ENCODE peak calls at places on chromosomes 2 and 18, in nine cellular contexts. D is sigmoid colon; O is right cardiac atrium; K is CD8-positive, alpha-beta memory T cell; I is AG04450; N is Peyer's patch; W is Karpas-422; H is tibial nerve; J is tibial artery. B is an unnamed sample.
A peak's percentile ranks its signal among the peaks of the same experiment; 100 is the strongest.

GRCh38 chr18:49863769-49864615 is 50.7 kb upstream of the ACAA2 start:
- DNase-seq in D (no peak), O (no peak), K (no peak), I (no peak), N (no peak), W (no peak), H (no peak), J (no peak), B (no peak)

GRCh38 chr2:21042958-21043743 is 722 bp downstream of the APOB start:
- DNase-seq in D (peak; percentile 77), O (peak; percentile 55), K (peak; percentile 62), I (peak; percentile 6), N (peak; percentile 48), W (peak; percentile 80), H (peak; percentile 60), J (peak; percentile 78), B (peak; percentile 70)

GRCh38 chr2:142980246-142981068 is 103.0 kb downstream of the KYNU start:
- DNase-seq in D (no peak), O (no peak), K (no peak), I (no peak), N (no peak), W (peak; percentile 74), H (no peak), J (no peak), B (no peak)

GRCh38 chr2:1539973-1540372 is 126.7 kb downstream of the TPO start:
- DNase-seq in D (no peak), O (no peak), K (no peak), I (no peak), N (no peak), W (no peak), H (no peak), J (peak; percentile 54), B (no peak)

GRCh38 chr2:231926761-231927565 is 767 bp upstream of the NPPC start:
- DNase-seq in D (peak; percentile 62), O (no peak), K (no peak), I (no peak), N (no peak), W (no peak), H (no peak), J (peak; percentile 54), B (peak; percentile 74)

GRCh38 chr2:200396726-200397348 is 90.3 kb downstream of the SPATS2L start:
- DNase-seq in D (no peak), O (no peak), K (no peak), I (no peak), N (no peak), W (no peak), H (no peak), J (no peak), B (no peak)

GRCh38 chr2:216151313-216152030 is 42.3 kb downstream of the XRCC5 start:
- DNase-seq in D (no peak), O (no peak), K (no peak), I (no peak), N (no peak), W (no peak), H (no peak), J (no peak), B (no peak)

GRCh38 chr2:42906557-42907380 is 114.4 kb upstream of the HAAO start:
- DNase-seq in D (peak; percentile 82), O (peak; percentile 77), K (no peak), I (no peak), N (no peak), W (no peak), H (peak; percentile 68), J (peak; percentile 94), B (peak; percentile 87)

GRCh38 chr18:62438876-62439275 is 83.9 kb upstream of the ZCCHC2 start:
- DNase-seq in D (no peak), O (no peak), K (no peak), I (no peak), N (no peak), W (no peak), H (no peak), J (no peak), B (no peak)

GRCh38 chr18:62438402-62438801 is 84.4 kb upstream of the ZCCHC2 start:
- DNase-seq in D (no peak), O (no peak), K (no peak), I (no peak), N (no peak), W (no peak), H (no peak), J (no peak), B (no peak)

GRCh38 chr18:62435435-62436031 is 87.3 kb upstream of the ZCCHC2 start:
- DNase-seq in D (no peak), O (no peak), K (no peak), I (no peak), N (no peak), W (no peak), H (no peak), J (no peak), B (no peak)

GRCh38 chr18:62437520-62438329 is 85.1 kb upstream of the ZCCHC2 start:
- DNase-seq in D (no peak), O (peak; percentile 54), K (no peak), I (no peak), N (no peak), W (no peak), H (no peak), J (peak; percentile 89), B (peak; percentile 86)

DNA sequence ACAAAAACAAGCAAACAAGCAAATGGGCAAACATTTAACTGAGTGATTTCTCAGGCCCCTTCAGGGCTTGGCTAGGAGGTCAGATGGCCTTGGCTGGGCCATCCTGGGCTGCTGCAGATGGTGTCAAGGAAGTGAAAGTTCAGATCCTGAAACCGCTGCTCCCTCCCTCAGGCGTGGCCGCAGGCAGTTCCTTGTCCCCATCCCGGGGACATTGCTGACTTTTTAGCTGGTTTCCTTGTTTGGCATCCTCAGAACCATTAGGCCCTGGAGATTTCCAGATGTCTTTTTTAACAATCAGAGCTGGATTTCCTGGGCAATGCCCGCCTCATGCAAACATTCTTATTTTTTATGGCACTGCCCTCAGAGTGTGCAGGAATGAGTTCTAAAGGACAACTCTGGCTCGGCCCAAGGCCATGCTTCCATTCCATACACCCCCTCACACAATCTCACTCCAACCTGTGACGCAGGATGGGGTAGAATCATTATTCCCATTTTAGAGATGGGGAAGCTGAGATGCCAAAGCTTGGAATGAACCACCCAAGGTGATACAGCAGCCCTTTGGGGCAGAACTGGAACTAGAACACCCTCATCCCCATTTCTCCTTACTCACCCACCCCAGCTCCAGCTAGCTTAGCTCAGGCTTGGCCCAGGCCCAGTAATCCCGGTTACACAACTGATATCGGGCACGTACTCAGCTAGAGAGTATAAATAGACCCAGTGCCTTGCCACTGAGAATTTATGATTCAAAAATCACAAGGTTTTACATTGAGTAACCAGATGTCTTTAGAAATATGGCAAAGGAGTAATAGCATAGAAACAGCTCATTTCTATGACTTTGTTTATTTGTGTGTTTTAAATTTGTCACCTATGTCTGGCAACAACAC is 85.9 kb upstream of the ZCCHC2 start:
- DNase-seq in D (peak; percentile 91), O (peak; percentile 90), K (no peak), I (no peak), N (no peak), W (no peak), H (peak; percentile 80), J (peak; percentile 98), B (peak; percentile 97)
- H3K27ac ChIP-seq in D (peak overlapping the region; percentile 57), O (peak overlapping the region; percentile 95), K (no peak overlapping the region), I (no peak overlapping the region), N (peak overlapping the region; percentile 64), W (no peak overlapping the region), H (peak overlapping the region; percentile 34), J (peak overlapping the region; percentile 87), B (peak overlapping the region; percentile 57)

GRCh38 chr2:7953184-7953583 is 728.7 kb upstream of the ID2 start:
- DNase-seq in D (no peak), O (no peak), K (no peak), I (no peak), N (no peak), W (no peak), H (no peak), J (no peak), B (no peak)

GRCh38 chr2:7951490-7951889 is 730.4 kb upstream of the ID2 start:
- DNase-seq in D (no peak), O (no peak), K (no peak), I (no peak), N (no peak), W (no peak), H (no peak), J (no peak), B (no peak)

GRCh38 chr2:7950035-7950612 is 731.7 kb upstream of the ID2 start:
- DNase-seq in D (no peak), O (no peak), K (no peak), I (no peak), N (no peak), W (no peak), H (no peak), J (peak; percentile 72), B (peak; percentile 83)

GRCh38 chr2:7952046-7952445 is 729.8 kb upstream of the ID2 start:
- DNase-seq in D (no peak), O (no peak), K (no peak), I (no peak), N (no peak), W (no peak), H (no peak), J (no peak), B (no peak)

DNA sequence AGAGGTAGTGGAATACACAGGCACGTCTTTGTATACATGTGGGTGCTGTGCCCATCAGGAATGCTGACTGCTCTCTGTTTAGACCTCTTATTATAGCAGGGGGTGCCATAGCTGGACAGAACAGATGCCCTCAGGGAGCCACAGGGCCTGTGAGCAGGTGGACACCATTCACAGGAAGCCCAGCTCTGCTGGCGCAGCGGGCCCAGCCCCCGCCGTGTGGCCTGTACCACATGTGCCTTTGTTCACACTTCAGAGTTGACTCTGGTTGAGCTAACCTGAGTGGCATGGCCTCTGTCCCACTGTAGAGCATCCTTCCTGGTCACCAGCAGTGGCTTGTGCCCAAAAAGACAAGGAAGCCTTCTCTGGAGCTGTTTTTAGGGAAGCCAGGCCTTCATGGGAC is 730.9 kb upstream of the ID2 start:
- DNase-seq in D (no peak), O (no peak), K (no peak), I (no peak), N (no peak), W (no peak), H (no peak), J (no peak), B (no peak)
- H3K27me3 ChIP-seq in D (no peaks in the 10 kb centered on the region), O (no peaks in the 10 kb centered on the region), K (no peaks in the 10 kb centered on the region), I (no peaks in the 10 kb centered on the region), N (no peaks in the 10 kb centered on the region), W (no peaks in the 10 kb centered on the region), H (no peaks in the 10 kb centered on the region), J (no peaks in the 10 kb centered on the region), B (no peaks in the 10 kb centered on the region)

GRCh38 chr18:55988537-55988936 is 400.5 kb upstream of the TCF4 start:
- DNase-seq in D (no peak), O (no peak), K (no peak), I (peak; percentile 39), N (no peak), W (no peak), H (no peak), J (no peak), B (no peak)
- H3K9me3 ChIP-seq in D (no peaks in the 10 kb centered on the region), O (no peaks in the 10 kb centered on the region), K (no peaks in the 10 kb centered on the region), I (no peaks in the 10 kb centered on the region), N (no peaks in the 10 kb centered on the region), W (no peaks in the 10 kb centered on the region), H (no peaks in the 10 kb centered on the region), J (no peaks in the 10 kb centered on the region), B (no peaks in the 10 kb centered on the region)

GRCh38 chr2:46870051-46870839 is 45.4 kb downstream of the MCFD2 start:
- DNase-seq in D (peak; percentile 60), O (no peak), K (no peak), I (no peak), N (no peak), W (no peak), H (no peak), J (no peak), B (peak; percentile 62)

GRCh38 chr2:46863895-46864294 is 51.7 kb downstream of the MCFD2 start:
- DNase-seq in D (peak; percentile 39), O (no peak), K (no peak), I (no peak), N (no peak), W (no peak), H (no peak), J (no peak), B (no peak)

GRCh38 chr2:46869621-46870020 is 46.0 kb downstream of the MCFD2 start:
- DNase-seq in D (peak; percentile 55), O (no peak), K (no peak), I (no peak), N (no peak), W (no peak), H (no peak), J (no peak), B (peak; percentile 57)

GRCh38 chr2:46865181-46865970 is 50.2 kb downstream of the MCFD2 start:
- DNase-seq in D (peak; percentile 54), O (no peak), K (no peak), I (no peak), N (no peak), W (no peak), H (no peak), J (no peak), B (no peak)

DNA sequence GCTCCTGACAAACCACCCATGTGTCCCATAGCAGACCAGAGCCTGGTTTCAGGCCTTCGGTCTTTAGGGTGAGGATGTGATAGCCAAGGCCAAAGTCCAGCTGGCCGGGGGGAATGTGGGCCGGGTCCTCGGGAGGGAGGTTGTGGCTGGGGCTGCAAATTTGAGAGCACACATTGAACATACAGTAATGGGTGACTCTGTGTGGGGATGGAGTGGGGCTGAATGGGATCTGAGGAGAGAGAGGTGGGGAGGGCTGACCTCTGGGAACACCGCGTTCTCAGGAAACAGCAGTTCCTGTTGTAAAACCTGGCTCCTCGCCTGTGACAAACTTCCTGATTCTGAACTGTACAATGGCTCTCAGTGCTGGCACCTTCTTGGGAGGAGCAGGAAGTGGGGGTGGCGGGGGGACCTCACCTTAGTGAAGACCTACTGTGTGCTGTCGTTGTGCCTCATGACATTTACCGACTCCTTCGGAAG is 48.8 kb downstream of the MCFD2 start:
- DNase-seq in D (peak; percentile 86), O (peak; percentile 72), K (no peak), I (no peak), N (peak; percentile 20), W (no peak), H (no peak), J (no peak), B (no peak)
- H3K27ac ChIP-seq in D (no peak overlapping the region), O (peak overlapping the region; percentile 85), K (no peak overlapping the region), I (no peak overlapping the region), N (peak overlapping the region; percentile 88), W (no peak overlapping the region), H (no peak overlapping the region), J (no peak overlapping the region), B (no peak overlapping the region)